ENCODE peak calls at places on chromosomes 1 and 21, in four cellular contexts. N is stimulated activated CD4-positive, alpha-beta T cell treated with anti-CD3 and anti-CD28 coated beads, Interleukin-15, amount 100 ng/mL, for 1 hour; D is WERI-Rb-1; X is choroid plexus epithelial cell. Y is an unnamed sample.

GRCh38 chr1:84078824-84079167 is 65.3 kb upstream of the PRKACB start:
- DNase-seq in N (no peak), D (no peak), X (no peak), Y (no peak)

GRCh38 chr1:211642870-211643269 is 32.6 kb downstream of the NEK2 start:
- DNase-seq in X (no peak), N (no peak), D (no peak), Y (no peak)

GRCh38 chr1:5962265-5963105 is 29.7 kb downstream of the NPHP4 start:
- DNase-seq in D (no peak), X (no peak), N (no peak), Y (no peak)

GRCh38 chr1:69702085-69702484 is 134.4 kb downstream of the LRRC7 start:
- DNase-seq in N (no peak), X (no peak), D (no peak), Y (no peak)

GRCh38 chr1:78157162-78157561 is 111.4 kb downstream of the GIPC2 start:
- DNase-seq in N (no peak), X (peak; percentile 93), D (no peak), Y (no peak)

GRCh38 chr21:34826818-34827217 is 158.0 kb downstream of the CLIC6 start:
- DNase-seq in D (no peak), N (no peak), X (no peak), Y (no peak)

GRCh38 chr1:209692745-209693504 is 11.7 kb upstream of the HSD11B1 start:
- DNase-seq in X (peak; percentile 91), N (peak; percentile 31), D (peak; percentile 62), Y (peak; percentile 74)

GRCh38 chr1:10978719-10979118 is 33.7 kb upstream of the TARDBP start:
- DNase-seq in D (no peak), X (no peak), N (no peak), Y (no peak)

GRCh38 chr21:44337941-44338895 is 972 bp downstream of the CFAP410 start:
- DNase-seq in N (peak; percentile 32), X (peak; percentile 59), D (peak; percentile 82), Y (no peak)

GRCh38 chr1:16075337-16076002 is 2.0 kb upstream of the FAM131C start:
- DNase-seq in X (peak; percentile 58), D (no peak), N (no peak), Y (no peak)

GRCh38 chr1:45326627-45327591 is at the start of gene HPDL:
- DNase-seq in X (peak; percentile 59), D (no peak), N (no peak), Y (peak; percentile 52)

GRCh38 chr1:153345187-153346066 is 3.2 kb downstream of the PGLYRP4 start:
- DNase-seq in D (peak; percentile 13), N (no peak), X (no peak), Y (no peak)

GRCh38 chr1:173406783-173407230 is 70.3 kb upstream of the PRDX6 start:
- DNase-seq in N (no peak), X (no peak), D (no peak), Y (no peak)

GRCh38 chr1:41618066-41618825 is 133.8 kb upstream of the EDN2 start:
- DNase-seq in X (peak; percentile 67), D (no peak), N (no peak), Y (no peak)

GRCh38 chr21:32134441-32135159 is 144.2 kb downstream of the MIS18A start:
- DNase-seq in X (no peak), D (no peak), N (no peak), Y (no peak)